ENCODE peak calls at places on chromosomes 6 and 20, in five cellular contexts. E, R, I, F and N are unnamed samples.

GRCh38 chr6:111552241-111552744 is 53.4 kb downstream of the TRAF3IP2 start:
- DNase-seq in E (peak; percentile 46), R (peak; percentile 77), F (peak; percentile 81), I (no peak), N (no peak)

GRCh38 chr20:54110041-54110440 is 39.6 kb upstream of the BCAS1 start:
- DNase-seq in R (no peak), F (no peak), I (no peak), E (no peak), N (no peak)

GRCh38 chr6:155187096-155187495 is 76.7 kb upstream of the CLDN20 start:
- DNase-seq in I (no peak), F (no peak), E (no peak), R (no peak), N (no peak)

GRCh38 chr6:53922571-53922981 is 127.8 kb downstream of the LRRC1 start:
- DNase-seq in F (no peak), R (no peak), I (no peak), E (no peak), N (no peak)

GRCh38 chr20:39050555-39050902 is 88.4 kb downstream of the DHX35 start:
- DNase-seq in R (no peak), F (no peak), I (no peak), E (no peak), N (no peak)

GRCh38 chr6:170208651-170209353 is 82.1 kb downstream of the DLL1 start:
- DNase-seq in R (peak; percentile 20), I (no peak), E (no peak), F (no peak), N (no peak)

GRCh38 chr6:37657117-37657886 is 40.4 kb downstream of the MDGA1 start:
- DNase-seq in I (no peak), R (no peak), E (no peak), F (no peak), N (no peak)

GRCh38 chr20:60361761-60362410 is 403.7 kb downstream of the CDH26 start:
- DNase-seq in E (no peak), R (no peak), F (no peak), I (no peak), N (no peak)

GRCh38 chr6:37324131-37325033 is 29.4 kb upstream of the RNF8 start:
- DNase-seq in I (no peak), R (no peak), E (no peak), F (no peak), N (no peak)

GRCh38 chr20:58650776-58651547 is at the start of gene STX16:
- DNase-seq in I (peak; percentile 54), F (peak; percentile 63), E (peak; percentile 93), R (peak; percentile 90), N (peak; percentile 82)